ENCODE peak calls at places on chromosomes 2 and 18, in four cellular contexts. M, D, I and U are unnamed samples.

GRCh38 chr2:232890896-232891601 is 21.0 kb downstream of the SNORC start:
- DNase-seq in M (no peak), D (peak), I (no peak), U (no peak)

GRCh38 chr2:155574941-155575340 is 757.6 kb downstream of the NR4A2 start:
- DNase-seq in M (no peak), D (no peak), I (no peak), U (no peak)

GRCh38 chr2:54999182-54999581 is 51.1 kb downstream of the RTN4 start:
- DNase-seq in M (peak), D (peak), I (no peak), U (no peak)

GRCh38 chr2:57181315-57182038 is 865.1 kb upstream of the VRK2 start:
- DNase-seq in M (peak), D (no peak), I (no peak), U (no peak)

GRCh38 chr18:9067823-9068222 is 34.7 kb upstream of the NDUFV2 start:
- DNase-seq in M (no peak), D (no peak), I (no peak), U (no peak)

GRCh38 chr2:145066151-145066661 is 546.3 kb upstream of the ZEB2 start:
- DNase-seq in M (peak), D (no peak), I (no peak), U (no peak)

GRCh38 chr2:43340066-43340465 is 113.7 kb upstream of the ZFP36L2 start:
- DNase-seq in M (peak), D (no peak), I (no peak), U (no peak)

GRCh38 chr2:240362216-240362755 is 73.2 kb upstream of the GPC1 start:
- DNase-seq in M (no peak), D (no peak), I (no peak), U (no peak)

GRCh38 chr2:38763226-38763625 is 12.1 kb upstream of the SRSF7 start:
- DNase-seq in M (no peak), D (no peak), I (no peak), U (peak)

GRCh38 chr2:74514368-74515270 is at the start of gene TLX2:
- DNase-seq in M (no peak), D (no peak), I (peak), U (no peak)

GRCh38 chr2:50358586-50358985 is 673.3 kb downstream of the NRXN1 start:
- DNase-seq in M (no peak), D (no peak), I (no peak), U (no peak)

GRCh38 chr2:68218343-68218901 is 33.9 kb downstream of the PPP3R1 start:
- DNase-seq in M (no peak), D (no peak), I (no peak), U (no peak)

GRCh38 chr2:236168110-236169067 is at the start of gene GBX2:
- DNase-seq in M (peak), D (no peak), I (no peak), U (peak)

GRCh38 chr18:75344615-75345014 is 82.9 kb downstream of the SMIM21 start:
- DNase-seq in M (no peak), D (no peak), I (no peak), U (no peak)

GRCh38 chr2:176175729-176176074 is 12.8 kb upstream of the HOXD1 start:
- DNase-seq in M (no peak), D (no peak), I (no peak), U (no peak)

GRCh38 chr2:30721668-30722647 is 85.3 kb downstream of the CAPN13 start:
- DNase-seq in M (no peak), D (no peak), I (no peak), U (no peak)

GRCh38 chr2:198098918-198099317 is 294.5 kb downstream of the PLCL1 start:
- DNase-seq in M (no peak), D (no peak), I (no peak), U (no peak)

GRCh38 chr2:112486895-112487294 is 4.9 kb downstream of the TTL start:
- DNase-seq in M (no peak), D (no peak), I (no peak), U (no peak)

GRCh38 chr18:55268146-55268545 is 308.9 kb upstream of the CCDC68 start:
- DNase-seq in M (peak), D (peak), I (no peak), U (peak)

GRCh38 chr18:23721711-23722479 is 32.6 kb downstream of the LAMA3 start:
- DNase-seq in M (peak), D (no peak), I (no peak), U (no peak)

GRCh38 chr2:25109822-25110221 is 58.6 kb downstream of the POMC start:
- DNase-seq in M (no peak), D (no peak), I (peak), U (no peak)